ENCODE peak calls at places on chromosomes 11 and 22, in five cellular contexts. One of them, this sample, is unnamed.
A peak's percentile ranks its signal among the peaks of the same experiment; 100 is the strongest.

GRCh38 chr11:69915501-69916250 is 96.5 kb upstream of the FGF3 start:
- DNase-seq in aorta: peak; percentile 97
- DNase-seq in retina: peak; percentile 84
- DNase-seq in KBM-7: peak; percentile 50
- DNase-seq in C1 segment of cervical spinal cord: no peak
- DNase-seq in this sample: peak; percentile 94

GRCh38 chr11:107271425-107271824 is 186.2 kb downstream of the CWF19L2 start:
- DNase-seq in aorta: no peak
- DNase-seq in KBM-7: no peak
- DNase-seq in retina: no peak
- DNase-seq in C1 segment of cervical spinal cord: no peak
- DNase-seq in this sample: no peak

GRCh38 chr22:39776295-39776694 is 117.3 kb downstream of the ENTHD1 start:
- DNase-seq in aorta: no peak
- DNase-seq in C1 segment of cervical spinal cord: no peak
- DNase-seq in retina: no peak
- DNase-seq in KBM-7: no peak
- DNase-seq in this sample: no peak

GRCh38 chr11:113521737-113522517 is 46.7 kb upstream of the DRD2 start:
- DNase-seq in KBM-7: no peak
- DNase-seq in C1 segment of cervical spinal cord: no peak
- DNase-seq in retina: no peak
- DNase-seq in aorta: no peak
- DNase-seq in this sample: no peak

GRCh38 chr11:60950933-60951610 is 904 bp downstream of the SLC15A3 start:
- DNase-seq in C1 segment of cervical spinal cord: no peak
- DNase-seq in aorta: peak; percentile 78
- DNase-seq in KBM-7: no peak
- DNase-seq in retina: peak; percentile 60
- DNase-seq in this sample: peak; percentile 82

GRCh38 chr11:33778682-33779081 is 4.4 kb upstream of the FBXO3 start:
- DNase-seq in aorta: no peak
- DNase-seq in C1 segment of cervical spinal cord: no peak
- DNase-seq in KBM-7: peak; percentile 14
- DNase-seq in retina: peak; percentile 68
- DNase-seq in this sample: no peak

GRCh38 chr22:49721211-49721763 is 106.4 kb downstream of the BRD1 start:
- DNase-seq in aorta: no peak
- DNase-seq in C1 segment of cervical spinal cord: no peak
- DNase-seq in KBM-7: no peak
- DNase-seq in retina: no peak
- DNase-seq in this sample: no peak

GRCh38 chr11:2576536-2576935 is 123.3 kb downstream of the KCNQ1OT1 start:
- DNase-seq in aorta: peak; percentile 39
- DNase-seq in C1 segment of cervical spinal cord: no peak
- DNase-seq in KBM-7: no peak
- DNase-seq in retina: no peak
- DNase-seq in this sample: peak; percentile 65

GRCh38 chr11:8058216-8058615 is 22.8 kb upstream of the TUB start:
- DNase-seq in C1 segment of cervical spinal cord: no peak
- DNase-seq in aorta: no peak
- DNase-seq in retina: no peak
- DNase-seq in KBM-7: no peak
- DNase-seq in this sample: no peak

GRCh38 chr11:113563766-113564165 is 88.6 kb upstream of the DRD2 start:
- DNase-seq in retina: no peak
- DNase-seq in aorta: no peak
- DNase-seq in C1 segment of cervical spinal cord: no peak
- DNase-seq in KBM-7: no peak
- DNase-seq in this sample: no peak

GRCh38 chr22:49210606-49211005 is 617.1 kb downstream of the BRD1 start:
- DNase-seq in retina: no peak
- DNase-seq in aorta: peak; percentile 26
- DNase-seq in C1 segment of cervical spinal cord: no peak
- DNase-seq in KBM-7: no peak
- DNase-seq in this sample: peak; percentile 38

GRCh38 chr11:78907636-78908035 is 333.0 kb upstream of the NARS2 start:
- DNase-seq in retina: no peak
- DNase-seq in aorta: no peak
- DNase-seq in C1 segment of cervical spinal cord: no peak
- DNase-seq in KBM-7: no peak
- DNase-seq in this sample: no peak

GRCh38 chr11:32420139-32420538 is 15.2 kb downstream of the WT1 start:
- DNase-seq in retina: no peak
- DNase-seq in aorta: no peak
- DNase-seq in C1 segment of cervical spinal cord: no peak
- DNase-seq in KBM-7: no peak
- DNase-seq in this sample: no peak

This sample was measured in kidney.